ENCODE peak calls at places on chromosomes 12 and 14, in six cellular contexts. A is lung; X is CD8-positive, alpha-beta T cell; Z is cardiac fibroblast; W is SJSA1; N is CD8-positive, alpha-beta memory T cell. E is an unnamed sample.
A peak's percentile ranks its signal among the peaks of the same experiment; 100 is the strongest.

GRCh38 chr14:29475641-29476040 is 452.0 kb downstream of the PRKD1 start:
- DNase-seq in X (no peak), W (no peak), A (no peak), Z (no peak), N (no peak), E (no peak)

GRCh38 chr14:22471545-22472121 is 117.4 kb downstream of the DAD1 start:
- DNase-seq in Z (peak; percentile 36), A (peak; percentile 51), W (peak; percentile 50), X (no peak), N (no peak), E (peak; percentile 19)

GRCh38 chr12:29429999-29430698 is 49.2 kb upstream of the ERGIC2 start:
- DNase-seq in W (no peak), X (no peak), N (no peak), Z (no peak), A (no peak), E (no peak)

GRCh38 chr12:105617141-105617540 is 286.6 kb downstream of the C12orf75 start:
- DNase-seq in A (no peak), X (no peak), Z (no peak), W (no peak), N (no peak), E (no peak)

GRCh38 chr12:24679135-24679534 is 269.8 kb downstream of the BCAT1 start:
- DNase-seq in W (no peak), N (no peak), Z (peak; percentile 60), X (no peak), A (no peak), E (no peak)

GRCh38 chr14:103141117-103141796 is 18.0 kb downstream of the TNFAIP2 start:
- DNase-seq in N (peak; percentile 13), A (peak; percentile 51), X (no peak), W (no peak), Z (peak; percentile 65), E (no peak)

GRCh38 chr14:31024577-31025334 is 693 bp upstream of the AP4S1 start:
- DNase-seq in Z (peak; percentile 38), A (no peak), X (no peak), N (no peak), W (peak; percentile 7), E (no peak)

GRCh38 chr12:55757701-55758100 is 14.8 kb downstream of the GDF11 start:
- DNase-seq in W (no peak), A (no peak), Z (no peak), X (no peak), N (no peak), E (no peak)

GRCh38 chr12:2540535-2540941 is 254.2 kb upstream of the FKBP4 start:
- DNase-seq in Z (no peak), N (no peak), W (no peak), A (no peak), X (no peak), E (no peak)

GRCh38 chr14:88986146-88986841 is 161.8 kb downstream of the TTC8 start:
- DNase-seq in X (no peak), N (no peak), A (peak; percentile 31), W (peak; percentile 9), Z (peak; percentile 87), E (peak; percentile 86)

GRCh38 chr14:26233126-26233525 is 364.7 kb downstream of the NOVA1 start:
- DNase-seq in N (no peak), X (no peak), A (no peak), W (no peak), Z (no peak), E (no peak)

GRCh38 chr12:114335607-114336006 is 70.3 kb downstream of the TBX5 start:
- DNase-seq in N (no peak), X (no peak), W (no peak), Z (no peak), A (no peak), E (no peak)

GRCh38 chr12:56998316-56998715 is 8.0 kb downstream of the ZBTB39 start:
- DNase-seq in N (no peak), X (no peak), Z (no peak), A (no peak), W (no peak), E (no peak)

GRCh38 chr14:105836730-105837129 is 310.3 kb downstream of the TMEM121 start:
- DNase-seq in X (no peak), W (no peak), A (no peak), Z (no peak), N (no peak), E (no peak)

GRCh38 chr12:90079811-90080210 is 371.2 kb upstream of the ATP2B1 start:
- DNase-seq in Z (no peak), W (no peak), A (no peak), X (no peak), N (no peak), E (no peak)

GRCh38 chr14:74979442-74980397 is 23.0 kb upstream of the EIF2B2 start:
- DNase-seq in X (no peak), A (no peak), N (no peak), Z (no peak), W (no peak), E (peak; percentile 87)

GRCh38 chr14:89915114-89915878 is 39.2 kb downstream of the EFCAB11 start:
- DNase-seq in A (peak; percentile 45), N (peak; percentile 52), W (peak; percentile 72), X (peak; percentile 74), Z (peak; percentile 89), E (no peak)

GRCh38 chr14:24879661-24880381 is 170.1 kb downstream of the STXBP6 start:
- DNase-seq in A (no peak), W (no peak), X (no peak), Z (peak; percentile 56), N (no peak), E (no peak)

GRCh38 chr12:123083661-123084571 is 67.0 kb downstream of the PITPNM2 start:
- DNase-seq in N (no peak), A (no peak), W (no peak), Z (no peak), X (no peak), E (no peak)

GRCh38 chr12:49842519-49843352 is at the start of gene BCDIN3D:
- DNase-seq in N (peak; percentile 92), X (peak; percentile 94), Z (peak; percentile 94), A (peak; percentile 94), W (peak; percentile 87), E (peak; percentile 94)

GRCh38 chr12:49846033-49846432 is 3.1 kb upstream of the BCDIN3D start:
- DNase-seq in W (no peak), Z (no peak), A (no peak), N (no peak), X (no peak), E (no peak)

GRCh38 chr12:49843871-49844437 is 1.0 kb upstream of the BCDIN3D start:
- DNase-seq in Z (no peak), W (no peak), N (no peak), X (no peak), A (no peak), E (no peak)

GRCh38 chr12:49843411-49843810 is 505 bp upstream of the BCDIN3D start:
- DNase-seq in A (no peak), N (no peak), X (no peak), W (no peak), Z (no peak), E (no peak)

DNA sequence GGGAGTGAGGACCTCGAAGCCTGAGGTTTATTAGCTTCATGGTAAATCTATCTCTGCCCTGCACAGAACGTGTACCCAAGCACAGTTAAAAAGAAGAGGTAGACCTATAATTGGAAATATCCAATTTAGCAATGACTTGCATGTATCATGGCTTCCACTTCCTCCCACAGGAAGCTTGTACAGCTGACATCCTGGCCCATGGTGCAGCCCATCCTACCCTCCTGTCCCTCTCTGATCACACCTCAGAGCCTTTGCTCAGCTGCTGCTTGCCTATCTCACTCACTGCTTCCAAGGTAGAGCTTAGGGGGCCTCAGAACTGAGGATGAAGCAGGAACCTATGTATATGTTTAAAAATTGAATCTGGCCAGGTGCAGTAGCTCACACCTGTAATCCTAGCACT is 4.3 kb upstream of the BCDIN3D start:
- DNase-seq in Z (no peak), X (no peak), A (no peak), N (no peak), W (no peak), E (no peak)
- H3K4me3 ChIP-seq in Z (no peak overlapping the region), X (no peak overlapping the region), A (no peak overlapping the region), N (no peak overlapping the region), W (no peak overlapping the region), E (no peak overlapping the region)

GRCh38 chr12:26939953-26940352 is 1.7 kb downstream of the FGFR1OP2 start:
- DNase-seq in Z (no peak), N (no peak), X (no peak), W (no peak), A (no peak), E (no peak)

GRCh38 chr12:26939192-26939832 is 1.0 kb downstream of the FGFR1OP2 start:
- DNase-seq in X (no peak), A (no peak), Z (peak; percentile 45), N (peak; percentile 22), W (peak; percentile 9), E (no peak)

GRCh38 chr12:26941251-26941650 is 3.0 kb downstream of the FGFR1OP2 start:
- DNase-seq in X (no peak), W (no peak), N (peak; percentile 31), Z (peak; percentile 29), A (no peak), E (no peak)

GRCh38 chr12:26938660-26939185 is 453 bp downstream of the FGFR1OP2 start:
- DNase-seq in X (no peak), A (peak; percentile 33), N (no peak), W (no peak), Z (no peak), E (no peak)

GRCh38 chr12:26940820-26941219 is 2.5 kb downstream of the FGFR1OP2 start:
- DNase-seq in Z (peak; percentile 47), X (no peak), A (no peak), N (peak; percentile 47), W (no peak), E (no peak)
- H3K4me3 ChIP-seq in Z (peak overlapping the region; percentile 11), X (peak overlapping the region; percentile 41), A (no peak overlapping the region), N (peak overlapping the region; percentile 45), W (no peak overlapping the region), E (no peak overlapping the region)

DNA sequence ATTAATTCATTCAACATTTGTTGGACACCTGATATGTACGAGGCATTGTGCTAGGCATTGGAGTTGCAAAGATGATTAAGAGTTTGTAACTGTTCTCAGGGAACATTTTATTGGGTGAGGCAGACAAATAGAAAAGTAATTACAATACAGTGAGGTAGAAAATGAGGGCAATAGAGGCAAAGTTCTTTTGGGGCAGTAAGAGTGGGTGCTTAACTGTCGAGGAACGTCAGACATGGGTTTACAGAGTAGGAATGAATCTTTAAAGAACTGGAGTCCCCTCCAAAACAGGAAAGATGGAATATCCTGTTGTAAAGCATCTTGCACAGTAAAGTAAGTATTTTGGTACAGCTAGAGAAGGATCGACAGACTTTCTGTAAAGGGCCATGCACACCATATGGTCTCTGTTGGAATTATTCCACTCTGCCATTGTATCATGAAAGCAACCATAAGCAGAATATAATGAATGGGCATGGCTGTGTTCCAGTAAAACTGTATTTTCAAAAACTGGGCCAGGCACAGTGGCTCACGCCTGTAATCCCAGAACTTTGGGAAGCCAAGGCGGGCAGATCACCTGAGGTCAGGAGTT is 9.1 kb downstream of the CREBL2 start:
- DNase-seq in X (no peak), Z (no peak), W (no peak), A (no peak), N (no peak), E (no peak)
- H3K4me3 ChIP-seq in X (no peak overlapping the region), Z (no peak overlapping the region), W (no peak overlapping the region), A (no peak overlapping the region), N (no peak overlapping the region), E (no peak overlapping the region)

DNA sequence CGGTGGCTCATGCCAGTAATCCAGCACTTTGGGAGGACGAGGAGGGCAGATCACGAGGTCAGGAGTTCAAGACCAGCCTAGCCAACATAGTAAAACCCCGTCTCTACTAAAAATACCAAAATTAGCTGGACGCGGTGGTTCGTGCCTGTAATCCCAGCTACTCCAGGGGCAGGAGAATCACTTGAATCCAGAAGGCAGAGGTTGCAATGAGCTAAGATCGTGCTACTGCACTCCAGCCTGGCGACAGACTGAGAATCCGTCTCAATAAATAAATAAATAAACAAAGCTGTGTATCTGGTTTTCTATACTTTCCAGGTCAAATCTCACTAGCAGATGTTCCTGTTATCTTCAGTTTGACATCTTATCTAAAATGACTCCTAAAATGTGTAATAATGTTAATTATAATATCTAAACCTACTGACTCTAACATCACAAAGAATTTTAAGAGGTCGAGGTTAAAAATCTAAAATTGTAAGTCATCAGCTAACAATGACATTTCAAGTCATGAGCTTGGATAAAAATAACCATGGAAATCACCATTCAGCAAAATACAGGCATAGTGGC is 2.4 kb upstream of the SRP54 start:
- DNase-seq in Z (no peak), X (no peak), W (no peak), N (no peak), A (no peak), E (no peak)
- H3K4me3 ChIP-seq in Z (peak overlapping the region; percentile 83), X (peak overlapping the region; percentile 82), W (peak overlapping the region; percentile 51), N (peak overlapping the region; percentile 99), A (no peak overlapping the region), E (peak overlapping the region; percentile 88)